ENCODE peak calls at places on chromosomes 16 and 17, in five cellular contexts. B is suprapubic skin, W is IMR-90, S is GM06990, P is kidney epithelial cell. O is an unnamed sample.

GRCh38 chr16:81220369-81220768 is 18.1 kb upstream of the BCO1 start:
- DNase-seq in P (no peak), S (no peak), W (no peak), B (no peak), O (no peak)

GRCh38 chr16:78045865-78046581 is 23.7 kb downstream of the CLEC3A start:
- DNase-seq in P (peak; percentile 10), S (peak; percentile 32), W (peak; percentile 54), B (no peak), O (peak; percentile 7)

GRCh38 chr17:9434502-9435113 is 141.0 kb downstream of the STX8 start:
- DNase-seq in B (no peak), S (peak; percentile 12), W (no peak), P (no peak), O (no peak)

GRCh38 chr17:46053911-46054534 is 55.0 kb downstream of the STH start:
- DNase-seq in B (no peak), S (no peak), W (peak; percentile 47), P (no peak), O (no peak)

GRCh38 chr16:2614761-2615191 is 67.5 kb upstream of the KCTD5 start:
- DNase-seq in W (no peak), B (no peak), P (no peak), S (no peak), O (no peak)

GRCh38 chr17:81218991-81219390 is 3.8 kb downstream of the CEP131 start:
- DNase-seq in B (no peak), S (no peak), P (no peak), W (no peak), O (no peak)

GRCh38 chr17:82270651-82271050 is 2.8 kb downstream of the CSNK1D start:
- DNase-seq in B (no peak), W (no peak), P (no peak), S (no peak), O (no peak)

GRCh38 chr17:41728056-41728455 is 6.4 kb downstream of the HAP1 start:
- DNase-seq in S (no peak), P (no peak), W (no peak), B (no peak), O (no peak)

GRCh38 chr16:2970563-2970962 is 1.4 kb downstream of the PAQR4 start:
- DNase-seq in B (no peak), S (no peak), P (no peak), W (no peak), O (no peak)

GRCh38 chr16:27251561-27252205 is 16.9 kb downstream of the NSMCE1 start:
- DNase-seq in P (no peak), W (no peak), S (no peak), B (no peak), O (no peak)

GRCh38 chr16:65061263-65061662 is 60.6 kb downstream of the CDH11 start:
- DNase-seq in P (no peak), W (no peak), B (no peak), S (no peak), O (no peak)

GRCh38 chr17:38604479-38605229 is 1.1 kb downstream of the SRCIN1 start:
- DNase-seq in B (no peak), W (no peak), S (peak; percentile 42), P (no peak), O (peak; percentile 51)

GRCh38 chr17:66782866-66783265 is 52.1 kb upstream of the CACNG5 start:
- DNase-seq in W (no peak), P (no peak), B (peak; percentile 44), S (no peak), O (no peak)

GRCh38 chr17:6299275-6299674 is 135.6 kb downstream of the AIPL1 start:
- DNase-seq in B (no peak), W (no peak), P (no peak), S (no peak), O (no peak)

GRCh38 chr17:75625813-75626486 is 7.3 kb upstream of the SMIM5 start:
- DNase-seq in W (peak; percentile 4), B (no peak), P (no peak), S (no peak), O (no peak)

GRCh38 chr17:20922128-20922670 is 120.6 kb downstream of the USP22 start:
- DNase-seq in B (no peak), W (peak; percentile 52), S (no peak), P (no peak), O (no peak)

GRCh38 chr17:69539781-69540319 is 125.4 kb downstream of the MAP2K6 start:
- DNase-seq in P (peak; percentile 56), S (no peak), W (peak; percentile 93), B (no peak), O (no peak)

GRCh38 chr17:41730479-41730878 is 4.0 kb downstream of the HAP1 start:
- DNase-seq in S (no peak), P (no peak), W (no peak), B (no peak), O (no peak)

GRCh38 chr16:11034005-11034404 is 89.6 kb downstream of the CLEC16A start:
- DNase-seq in B (no peak), P (no peak), S (no peak), W (peak; percentile 92), O (no peak)

GRCh38 chr16:25198021-25198420 is 18.7 kb upstream of the AQP8 start:
- DNase-seq in W (peak; percentile 18), B (no peak), P (no peak), S (no peak), O (no peak)

GRCh38 chr17:1752425-1752941 is 9.4 kb upstream of the SERPINF1 start:
- DNase-seq in P (no peak), B (no peak), W (no peak), S (no peak), O (no peak)

GRCh38 chr17:71762526-71762925 is 358.3 kb upstream of the SOX9 start:
- DNase-seq in P (peak; percentile 5), W (no peak), S (no peak), B (no peak), O (no peak)

GRCh38 chr17:56185491-56185890 is 32.2 kb downstream of the ANKFN1 start:
- DNase-seq in B (no peak), P (no peak), S (no peak), W (peak; percentile 49), O (no peak)

GRCh38 chr17:39461911-39462641 is 790 bp downstream of the CDK12 start:
- DNase-seq in S (peak; percentile 31), P (no peak), W (peak; percentile 58), B (peak; percentile 78), O (no peak)

GRCh38 chr17:63426041-63426916 is 19.8 kb downstream of the CYB561 start:
- DNase-seq in S (no peak), B (peak; percentile 64), W (no peak), P (no peak), O (no peak)

GRCh38 chr17:46264456-46265198 is 30.3 kb upstream of the LRRC37A start:
- DNase-seq in W (peak; percentile 92), B (no peak), S (no peak), P (peak; percentile 38), O (peak; percentile 59)

GRCh38 chr16:77974883-77975282 is 47.5 kb upstream of the CLEC3A start:
- DNase-seq in S (no peak), B (no peak), W (no peak), P (no peak), O (no peak)

GRCh38 chr16:48054881-48055601 is 100.8 kb downstream of the ABCC12 start:
- DNase-seq in W (peak; percentile 71), B (no peak), P (peak; percentile 10), S (peak; percentile 6), O (peak; percentile 22)

GRCh38 chr16:870856-871561 is 70.5 kb upstream of the GNG13 start:
- DNase-seq in S (no peak), P (no peak), W (no peak), B (no peak), O (no peak)

GRCh38 chr17:30534938-30535921 is 58.0 kb downstream of the GOSR1 start:
- DNase-seq in B (no peak), P (no peak), S (no peak), W (no peak), O (no peak)

GRCh38 chr17:17387461-17388362 is 84.5 kb downstream of the NT5M start:
- DNase-seq in S (no peak), W (no peak), P (no peak), B (no peak), O (no peak)

GRCh38 chr16:57147381-57148191 is 38.3 kb downstream of the PSME3IP1 start:
- DNase-seq in S (no peak), P (no peak), W (peak; percentile 46), B (no peak), O (no peak)

DNA sequence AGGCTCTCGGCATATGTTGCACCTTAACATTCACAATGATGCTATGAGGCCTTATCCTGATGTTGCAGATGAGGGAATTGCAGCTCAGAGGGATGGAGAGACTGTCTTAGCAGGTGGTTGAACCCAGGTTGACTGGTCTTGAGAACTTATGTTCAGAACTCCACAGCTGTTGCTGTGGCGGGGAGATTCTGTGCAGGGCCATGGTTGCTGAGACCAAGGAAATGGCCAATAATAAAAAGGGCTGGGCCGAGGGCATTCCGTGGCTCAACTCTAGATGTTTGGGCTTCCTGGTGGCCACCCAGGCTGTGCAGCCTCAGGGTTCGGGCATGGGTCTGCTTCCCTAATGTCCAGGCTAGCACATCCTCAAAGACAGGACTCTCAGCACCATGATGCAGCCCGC is 5.9 kb downstream of the KSR1 start:
- DNase-seq in B (no peak), S (no peak), W (no peak), P (no peak), O (no peak)
- H3K27me3 ChIP-seq in B (no peaks in the 10 kb centered on the region), S (no peaks in the 10 kb centered on the region), W (no peaks in the 10 kb centered on the region), P (no peaks in the 10 kb centered on the region), O (no peaks in the 10 kb centered on the region)

DNA sequence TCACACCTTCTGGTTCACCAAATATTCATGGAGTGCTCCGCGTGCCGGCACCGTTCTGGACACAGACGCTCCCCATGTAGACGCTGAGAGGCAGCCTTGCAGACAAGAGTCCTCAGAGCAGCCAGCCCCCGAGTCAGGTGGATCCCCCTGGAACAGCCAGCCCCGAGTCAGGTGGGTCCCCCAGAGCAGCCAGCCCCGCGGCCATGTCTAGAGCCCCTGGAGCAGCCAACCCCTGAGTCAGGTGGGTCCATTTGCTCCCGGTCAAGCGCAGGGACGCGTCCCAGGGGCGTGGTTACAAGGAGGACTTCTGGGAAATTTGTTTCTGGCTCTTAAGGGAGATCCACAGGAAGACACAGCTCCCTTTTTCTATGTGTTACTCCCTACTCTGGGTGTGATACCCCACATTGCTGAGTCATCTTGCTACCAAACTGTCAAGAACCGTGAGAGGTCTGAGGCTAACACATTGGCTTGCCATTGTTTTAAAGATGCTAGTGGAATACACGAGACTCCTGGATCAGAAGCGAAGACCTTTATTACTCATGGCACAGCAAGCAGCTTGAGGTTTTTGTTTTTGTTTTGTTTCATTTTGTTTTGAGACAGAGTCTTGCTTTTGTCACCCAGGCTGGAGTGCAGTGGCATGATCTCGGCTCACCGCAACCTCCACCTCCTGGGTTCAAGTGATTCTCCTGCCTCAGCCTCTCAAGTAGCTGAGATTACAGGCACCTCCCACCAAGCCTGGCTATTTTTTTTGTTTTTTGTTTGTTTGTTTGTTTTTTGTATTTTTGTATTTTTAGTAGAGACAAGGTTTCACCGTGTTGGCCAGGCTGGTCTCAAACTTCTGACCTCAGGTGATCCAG is 43.3 kb upstream of the CBFA2T3 start:
- DNase-seq in W (no peak), S (peak; percentile 53), B (peak; percentile 77), P (no peak), O (no peak)
- H3K27me3 ChIP-seq in W (peaks cover 7% of the 10 kb centered on the region), S (no peaks in the 10 kb centered on the region), B (peaks cover 66% of the 10 kb centered on the region), P (peaks cover 9% of the 10 kb centered on the region), O (no peaks in the 10 kb centered on the region)

DNA sequence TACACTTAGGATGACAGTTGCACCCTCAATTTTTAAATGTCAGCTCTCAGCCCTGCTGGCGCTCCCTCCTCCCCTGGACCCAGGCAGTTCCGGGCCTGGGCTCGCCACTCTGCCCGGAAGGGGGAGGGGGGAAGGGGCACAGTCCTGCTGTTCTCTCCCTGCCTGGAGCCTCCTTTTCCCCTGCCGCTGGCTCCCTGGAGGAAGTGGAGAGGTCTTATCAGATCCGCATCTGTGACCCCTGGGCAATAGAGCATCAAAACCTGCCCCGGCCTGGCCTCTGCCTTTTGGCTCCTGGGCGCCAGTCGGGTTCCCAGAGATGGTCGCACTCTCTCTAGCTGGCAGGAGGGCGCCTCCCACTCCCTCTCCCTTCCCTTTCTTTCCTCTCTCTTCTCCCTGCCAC is 149.3 kb downstream of the IRF8 start:
- DNase-seq in P (no peak), W (no peak), B (peak; percentile 63), S (no peak), O (no peak)
- H3K27me3 ChIP-seq in P (peaks cover 18% of the 10 kb centered on the region), W (peaks cover 64% of the 10 kb centered on the region), B (peaks cover 76% of the 10 kb centered on the region), S (no peaks in the 10 kb centered on the region), O (no peaks in the 10 kb centered on the region)

GRCh38 chr17:48623583-48623982 is 2.6 kb downstream of the HOXB9 start:
- DNase-seq in B (no peak), W (no peak), P (no peak), S (no peak), O (no peak)
- H3K27me3 ChIP-seq in B (peaks cover 100% of the 10 kb centered on the region), W (peaks cover 98% of the 10 kb centered on the region), P (no peaks in the 10 kb centered on the region), S (peaks cover 4% of the 10 kb centered on the region), O (peaks cover 79% of the 10 kb centered on the region)

O was measured in CD4-positive, alpha-beta memory T cell.